ENCODE peak calls at places on chromosomes 2 and 18, in four cellular contexts. I is left lung, N is heart right ventricle, O is PC-9. X is an unnamed sample.

GRCh38 chr2:190891370-190891769 is 10.7 kb downstream of the GLS start:
- DNase-seq in I (no peak), O (no peak), N (no peak), X (no peak)

GRCh38 chr2:54859997-54860701 is 136.7 kb downstream of the EML6 start:
- DNase-seq in O (no peak), I (no peak), N (no peak), X (no peak)

GRCh38 chr18:57581301-57581934 is 5.1 kb downstream of the FECH start:
- DNase-seq in N (peak), I (no peak), O (no peak), X (no peak)

GRCh38 chr2:28624798-28625701 is 126.6 kb upstream of the PPP1CB start:
- DNase-seq in O (peak), N (peak), I (peak), X (peak)

GRCh38 chr18:489244-490023 is 11.1 kb downstream of the COLEC12 start:
- DNase-seq in N (no peak), I (no peak), O (peak), X (no peak)

GRCh38 chr18:21853020-21853419 is 112.4 kb downstream of the MIB1 start:
- DNase-seq in N (no peak), O (no peak), I (no peak), X (no peak)

GRCh38 chr2:224075588-224075987 is 36.5 kb upstream of the SERPINE2 start:
- DNase-seq in N (no peak), O (no peak), I (no peak), X (no peak)

GRCh38 chr18:11902522-11903292 is 5.4 kb downstream of the MPPE1 start:
- DNase-seq in O (peak), I (no peak), N (no peak), X (no peak)

GRCh38 chr2:7011376-7012083 is 94.3 kb downstream of the RNF144A start:
- DNase-seq in I (no peak), N (no peak), O (no peak), X (no peak)

GRCh38 chr2:215751200-215751910 is 262.0 kb downstream of the MREG start:
- DNase-seq in O (peak), N (no peak), I (no peak), X (no peak)

GRCh38 chr2:15050483-15050882 is 418.0 kb downstream of the LRATD1 start:
- DNase-seq in I (no peak), N (no peak), O (no peak), X (no peak)

GRCh38 chr18:62939433-62939832 is 224.1 kb downstream of the PHLPP1 start:
- DNase-seq in I (no peak), O (no peak), N (no peak), X (no peak)

GRCh38 chr2:241108271-241109209 is 6.5 kb upstream of the MTERF4 start:
- DNase-seq in I (no peak), O (no peak), N (no peak), X (peak)

GRCh38 chr2:28665041-28665704 is 86.5 kb upstream of the PPP1CB start:
- DNase-seq in O (no peak), N (peak), I (no peak), X (no peak)

DNA sequence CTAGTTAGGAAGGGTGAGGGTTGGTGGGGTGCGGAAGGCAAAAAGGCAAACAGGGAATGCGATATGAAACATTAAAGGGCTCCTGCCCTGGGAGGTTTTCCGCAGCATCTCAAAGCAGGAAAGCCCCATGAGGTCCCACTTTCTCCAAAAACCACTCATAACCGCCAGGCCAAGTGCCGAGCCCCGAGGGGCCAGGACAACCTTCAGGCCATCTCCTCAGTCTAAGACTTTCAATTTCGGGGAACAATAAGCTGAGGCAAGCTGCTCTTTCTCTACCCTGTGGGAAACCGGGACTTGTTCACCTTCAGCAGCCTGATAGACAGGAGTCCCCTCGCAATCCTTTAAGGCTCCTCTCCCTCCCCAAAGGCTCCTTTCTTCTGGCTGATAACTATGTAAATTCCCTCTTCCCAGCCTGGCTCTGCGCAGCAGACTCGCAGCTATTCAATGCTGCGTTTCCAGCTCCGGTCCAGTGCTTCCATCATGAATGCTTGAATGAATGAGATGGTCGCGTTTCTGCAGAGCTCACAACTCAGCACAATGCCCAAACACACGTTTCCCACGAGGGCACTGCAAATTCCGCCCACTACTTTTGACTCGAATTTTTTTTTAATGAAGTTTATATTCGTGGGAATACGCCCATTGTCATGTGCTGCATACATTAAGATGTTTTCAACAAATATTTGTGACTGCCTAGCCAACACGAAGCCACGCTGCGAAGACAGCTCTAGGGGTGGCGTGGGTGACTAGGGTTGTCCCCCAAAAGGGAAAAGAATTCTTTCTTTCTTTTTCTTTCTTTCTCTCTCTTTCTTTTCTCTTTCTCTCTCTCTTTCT is 1.4 kb downstream of the LAMA1 start:
- DNase-seq in O (no peak), N (no peak), I (no peak), X (no peak)
- H3K4me3 ChIP-seq in O (no peak), N (peak), I (peak), X (no peak)

GRCh38 chr2:96879545-96880040 is 9.7 kb upstream of the SEMA4C start:
- DNase-seq in O (no peak), N (no peak), I (no peak), X (no peak)

GRCh38 chr2:96878796-96879544 is 9.1 kb upstream of the SEMA4C start:
- DNase-seq in O (no peak), I (no peak), N (no peak), X (no peak)

GRCh38 chr2:96881349-96882195 is 11.7 kb upstream of the SEMA4C start:
- DNase-seq in N (no peak), O (no peak), I (no peak), X (no peak)

GRCh38 chr2:96882230-96882629 is 12.3 kb upstream of the SEMA4C start:
- DNase-seq in I (peak), O (no peak), N (no peak), X (no peak)

GRCh38 chr2:96880891-96881273 is 11.0 kb upstream of the SEMA4C start:
- DNase-seq in N (no peak), I (no peak), O (no peak), X (no peak)
- H3K4me3 ChIP-seq in N (no peak), I (no peak), O (no peak), X (no peak)

GRCh38 chr2:42961948-42962347 is 169.6 kb upstream of the HAAO start:
- DNase-seq in O (no peak), N (no peak), I (no peak), X (no peak)
- H3K4me3 ChIP-seq in O (no peak), N (no peak), I (no peak), X (no peak)

GRCh38 chr2:10302479-10303173 is at the start of gene HPCAL1:
- DNase-seq in O (peak), N (peak), I (peak), X (peak)

GRCh38 chr2:10301946-10302478 is 692 bp upstream of the HPCAL1 start:
- DNase-seq in N (no peak), I (no peak), O (no peak), X (no peak)

GRCh38 chr2:10303174-10303633 is 500 bp downstream of the HPCAL1 start:
- DNase-seq in I (peak), N (no peak), O (no peak), X (no peak)

GRCh38 chr2:10300328-10300920 is 2.3 kb upstream of the HPCAL1 start:
- DNase-seq in O (peak), I (no peak), N (no peak), X (no peak)

GRCh38 chr2:10300997-10301945 is 1.4 kb upstream of the HPCAL1 start:
- DNase-seq in O (no peak), N (no peak), I (no peak), X (no peak)
- H3K4me3 ChIP-seq in O (peak), N (no peak), I (no peak), X (peak)

GRCh38 chr18:34901299-34901698 is 139.9 kb upstream of the MAPRE2 start:
- DNase-seq in I (no peak), N (no peak), O (no peak), X (no peak)
- H3K4me3 ChIP-seq in I (no peak), N (no peak), O (no peak), X (no peak)

DNA sequence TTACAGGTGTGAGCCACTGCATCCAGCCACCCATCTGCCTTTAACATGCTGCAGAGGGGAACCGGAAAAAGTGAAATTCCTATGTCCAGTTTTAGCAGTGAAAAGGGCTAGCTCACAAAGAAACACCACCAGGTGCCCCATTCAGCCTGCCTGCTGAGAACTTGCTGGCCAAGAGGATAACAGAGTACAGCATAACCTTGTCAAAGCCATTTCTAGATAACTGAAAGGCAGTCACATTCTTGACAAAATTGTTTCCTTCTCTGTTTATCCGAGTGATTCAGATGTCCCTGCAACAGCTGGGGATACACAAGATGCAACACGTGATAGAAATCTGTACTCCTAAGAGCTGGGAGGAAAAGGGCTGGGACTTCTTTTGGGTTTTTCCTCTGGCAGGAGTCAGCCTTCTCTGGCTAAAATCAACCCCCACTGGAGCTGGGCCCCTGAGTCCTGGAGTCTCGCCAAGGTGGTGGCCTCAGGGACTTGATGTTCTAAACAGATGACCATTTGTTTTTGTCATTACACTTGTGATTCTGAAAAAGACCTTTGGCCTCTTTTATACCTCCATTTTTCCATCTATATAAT is 505.4 kb downstream of the BCL11A start:
- DNase-seq in N (peak), I (no peak), O (no peak), X (no peak)
- H3K4me3 ChIP-seq in N (no peak), I (no peak), O (no peak), X (no peak)